ENCODE peak calls at places on chromosomes 4 and X, in nine cellular contexts. N, M, Y, S, Q, P, T, B and L are unnamed samples.

GRCh38 chrX:23901805-23902204 is 5.9 kb downstream of the APOO start:
- DNase-seq in N (peak; percentile 59), M (peak; percentile 81), Y (peak; percentile 19), S (no peak), Q (peak; percentile 70), P (peak; percentile 36), T (no peak), B (peak; percentile 66), L (peak; percentile 42)

GRCh38 chr4:169849456-169849855 is 91.7 kb upstream of the HPF1 start:
- DNase-seq in N (no peak), M (no peak), Y (no peak), S (no peak), Q (no peak), P (no peak), T (no peak), B (no peak), L (no peak)

GRCh38 chr4:48109413-48110263 is 24.4 kb downstream of the TXK start:
- DNase-seq in N (no peak), M (peak; percentile 66), Y (no peak), S (no peak), Q (peak; percentile 74), P (peak; percentile 35), T (no peak), B (no peak), L (peak; percentile 34)

GRCh38 chr4:7971881-7972500 is 32.3 kb upstream of the AFAP1 start:
- DNase-seq in N (no peak), M (no peak), Y (no peak), S (no peak), Q (peak; percentile 70), P (no peak), T (no peak), B (no peak), L (no peak)

GRCh38 chr4:1975880-1976279 is 32.9 kb downstream of the NELFA start:
- DNase-seq in N (no peak), M (no peak), Y (no peak), S (no peak), Q (no peak), P (no peak), T (no peak), B (no peak), L (no peak)

GRCh38 chr4:87097075-87097474 is 123.3 kb downstream of the KLHL8 start:
- DNase-seq in N (peak; percentile 28), M (no peak), Y (no peak), S (no peak), Q (no peak), P (no peak), T (no peak), B (no peak), L (no peak)

GRCh38 chrX:115011428-115011827 is 6.0 kb downstream of the IL13RA2 start:
- DNase-seq in N (no peak), M (no peak), Y (no peak), S (no peak), Q (no peak), P (no peak), T (no peak), B (no peak), L (no peak)

GRCh38 chr4:56861365-56861764 is 39.9 kb upstream of the SPINK2 start:
- DNase-seq in N (no peak), M (no peak), Y (no peak), S (no peak), Q (peak; percentile 31), P (no peak), T (no peak), B (no peak), L (no peak)

GRCh38 chrX:10949541-10949940 is 161.6 kb upstream of the HCCS start:
- DNase-seq in N (no peak), M (no peak), Y (no peak), S (no peak), Q (no peak), P (no peak), T (no peak), B (no peak), L (no peak)

GRCh38 chr4:123520376-123520775 is 123.8 kb downstream of the SPRY1 start:
- DNase-seq in N (no peak), M (no peak), Y (no peak), S (no peak), Q (no peak), P (no peak), T (no peak), B (no peak), L (no peak)

GRCh38 chr4:55609393-55609821 is 17.4 kb upstream of the PDCL2 start:
- DNase-seq in N (no peak), M (no peak), Y (no peak), S (no peak), Q (peak; percentile 53), P (no peak), T (no peak), B (peak; percentile 34), L (no peak)

GRCh38 chrX:119272882-119273806 is 37.1 kb downstream of the PGRMC1 start:
- DNase-seq in N (peak; percentile 46), M (peak; percentile 19), Y (no peak), S (peak; percentile 56), Q (no peak), P (no peak), T (no peak), B (peak; percentile 31), L (peak; percentile 19)
- H3K4me3 ChIP-seq in N (no peak overlapping the region), M (no peak overlapping the region), Y (peak overlapping the region; percentile 33), S (no peak overlapping the region), Q (no peak overlapping the region), P (no peak overlapping the region), T (no peak overlapping the region), B (no peak overlapping the region), L (peak overlapping the region; percentile 10)

DNA sequence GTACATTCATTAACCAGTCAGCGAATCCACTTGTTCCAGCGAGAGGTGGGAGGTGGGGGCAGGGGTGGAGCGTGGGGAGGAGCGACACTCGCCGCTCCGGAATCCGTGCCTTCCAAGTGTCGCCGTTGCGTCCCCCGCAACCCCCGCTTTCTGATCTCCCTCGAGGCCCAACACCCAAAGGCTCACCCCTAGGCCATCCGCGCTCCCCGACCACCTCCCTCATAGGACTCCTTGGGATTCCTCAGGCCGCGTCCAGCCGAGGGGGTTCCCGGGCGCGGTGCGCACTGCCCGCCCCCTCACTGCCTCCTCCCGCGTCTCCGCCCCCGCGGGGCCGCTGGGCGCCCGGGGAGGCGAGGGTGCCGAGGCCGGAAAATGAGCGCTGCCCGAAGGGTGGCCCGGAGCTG is 108.1 kb upstream of the STOX2 start:
- DNase-seq in N (peak; percentile 48), M (no peak), Y (no peak), S (peak; percentile 57), Q (no peak), P (peak; percentile 71), T (no peak), B (peak; percentile 74), L (no peak)
- H3K27me3 ChIP-seq in N (peaks cover 52% of the 10 kb centered on the region), M (peaks cover 15% of the 10 kb centered on the region), Y (no peaks in the 10 kb centered on the region), S (no peaks in the 10 kb centered on the region), Q (no peaks in the 10 kb centered on the region), P (peaks cover 9% of the 10 kb centered on the region), T (peaks cover 39% of the 10 kb centered on the region), B (peaks cover 6% of the 10 kb centered on the region), L (no peaks in the 10 kb centered on the region)

GRCh38 chr4:41375561-41375960 is 118.8 kb downstream of the UCHL1 start:
- DNase-seq in N (no peak), M (no peak), Y (no peak), S (peak; percentile 28), Q (peak; percentile 27), P (no peak), T (no peak), B (peak; percentile 64), L (no peak)
- TF ChIP-seq CTCF in N (no peak), M (no peak), Y (no peak), S (no peak), Q (no peak), P (no peak), T (no peak), B (no peak), L (no peak)

DNA sequence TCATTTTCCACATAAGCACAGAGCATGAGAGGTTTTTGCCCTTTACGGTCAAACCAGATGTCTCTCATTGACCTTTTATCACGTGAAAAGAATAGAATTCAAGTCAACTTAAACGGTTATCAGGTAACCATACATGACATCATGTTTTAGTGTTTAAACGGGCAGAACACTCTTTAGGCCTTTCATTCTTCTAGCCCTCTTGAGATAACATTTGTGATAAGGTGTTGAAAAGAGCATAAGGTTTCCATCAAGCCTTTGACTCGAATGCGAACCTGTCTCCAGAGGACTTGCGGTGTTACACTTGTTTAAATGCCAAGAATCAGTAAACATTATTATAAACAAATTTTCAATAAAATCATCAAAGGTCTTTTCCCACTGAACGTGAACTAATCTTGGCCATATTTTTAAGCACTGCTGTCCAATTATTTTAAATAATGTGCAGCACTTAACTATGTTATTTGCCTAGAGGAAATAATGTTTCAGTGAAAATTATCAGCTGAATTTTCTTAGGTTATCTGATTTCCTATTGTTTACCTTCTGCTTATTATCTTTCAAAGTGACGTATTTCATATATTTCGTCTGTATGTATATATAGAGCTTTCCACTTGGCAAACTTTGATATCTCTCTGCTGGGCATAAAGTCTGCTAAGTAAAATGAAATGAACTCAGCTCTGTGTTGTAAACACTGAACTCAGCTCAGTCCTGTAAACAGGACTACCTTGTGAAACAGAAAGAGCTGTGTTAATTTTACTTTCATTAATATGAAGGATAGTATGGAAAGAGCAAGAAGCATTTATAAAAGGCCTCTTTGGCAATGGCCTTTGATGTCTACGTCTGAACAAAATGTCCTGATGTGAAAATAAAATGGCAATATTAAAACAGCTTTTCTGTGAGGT is 33.3 kb downstream of the TENM3 start:
- DNase-seq in N (no peak), M (no peak), Y (no peak), S (no peak), Q (no peak), P (no peak), T (no peak), B (no peak), L (no peak)
- H3K4me3 ChIP-seq in N (no peak overlapping the region), M (no peak overlapping the region), Y (no peak overlapping the region), S (no peak overlapping the region), Q (no peak overlapping the region), P (no peak overlapping the region), T (no peak overlapping the region), B (no peak overlapping the region), L (no peak overlapping the region)

DNA sequence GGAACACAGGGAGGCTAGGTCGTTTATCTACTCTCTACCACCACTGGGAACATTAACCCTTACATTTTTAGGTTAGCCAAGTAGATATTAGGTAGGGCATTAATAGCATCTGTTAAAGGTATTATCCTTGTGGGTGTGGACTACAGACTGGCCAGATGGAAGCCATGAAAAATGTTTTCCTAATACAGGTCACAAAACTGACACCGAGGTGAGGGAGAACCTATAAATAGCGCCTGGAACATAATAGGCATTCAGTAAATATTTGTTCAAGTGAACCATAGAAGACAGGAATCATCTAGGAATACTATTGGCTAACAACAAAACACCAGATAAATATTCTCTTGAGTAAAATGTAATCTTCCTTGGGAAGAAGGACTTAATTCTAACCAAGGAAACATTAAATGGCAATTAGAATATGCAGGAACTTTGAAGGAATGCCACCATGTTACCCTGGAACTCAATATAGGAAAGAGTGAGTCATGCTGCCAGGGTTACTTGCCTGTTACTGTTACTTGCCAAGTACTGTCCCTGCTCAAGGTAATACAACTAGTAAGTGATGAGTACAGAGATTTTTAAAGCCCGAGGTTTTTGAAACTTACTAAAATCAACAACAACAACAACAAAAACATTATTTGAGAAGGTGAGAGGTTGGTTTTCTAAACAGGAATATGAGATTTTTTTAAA is 79.0 kb downstream of the SOX3 start:
- DNase-seq in N (no peak), M (no peak), Y (no peak), S (no peak), Q (no peak), P (no peak), T (no peak), B (no peak), L (no peak)
- H3K27me3 ChIP-seq in N (no peaks in the 10 kb centered on the region), M (no peaks in the 10 kb centered on the region), Y (no peaks in the 10 kb centered on the region), S (no peaks in the 10 kb centered on the region), Q (no peaks in the 10 kb centered on the region), P (peaks cover 8% of the 10 kb centered on the region), T (peaks cover 77% of the 10 kb centered on the region), B (no peaks in the 10 kb centered on the region), L (no peaks in the 10 kb centered on the region)